ENCODE peak calls at places on chromosomes 16 and 17, in six cellular contexts. I is HFF-Myc; Z is transverse colon; J is AG09319; D is PC-9; W is activated CD8-positive, alpha-beta T cell treated with anti-CD3 and anti-CD28 coated beads for 36 hours. Q is an unnamed sample.
A peak's percentile ranks its signal among the peaks of the same experiment; 100 is the strongest.

GRCh38 chr16:68599586-68599985 is 45.5 kb upstream of the CDH3 start:
- DNase-seq in D (peak; percentile 16), Z (no peak), I (no peak), W (no peak), J (no peak), Q (no peak)

GRCh38 chr17:8707591-8708453 is 36.8 kb downstream of the CCDC42 start:
- DNase-seq in W (no peak), D (no peak), Z (no peak), I (peak; percentile 68), J (no peak), Q (no peak)

GRCh38 chr17:44844390-44844830 is 3.3 kb upstream of the HIGD1B start:
- DNase-seq in Z (no peak), I (no peak), D (no peak), J (no peak), W (no peak), Q (no peak)

GRCh38 chr16:1413684-1414531 is 596 bp downstream of the UNKL start:
- DNase-seq in W (peak; percentile 81), Z (peak; percentile 67), J (no peak), D (no peak), I (no peak), Q (peak; percentile 33)

GRCh38 chr16:5841934-5842333 is 744.3 kb upstream of the EEF2KMT start:
- DNase-seq in I (no peak), D (no peak), W (no peak), Z (no peak), J (no peak), Q (no peak)

GRCh38 chr17:82229686-82230626 is 1.1 kb downstream of the SLC16A3 start:
- DNase-seq in J (no peak), Z (peak; percentile 27), I (no peak), D (no peak), W (no peak), Q (no peak)

GRCh38 chr16:59993101-59993500 is 1259.0 kb upstream of the GOT2 start:
- DNase-seq in I (no peak), Z (no peak), D (no peak), W (no peak), J (no peak), Q (no peak)

GRCh38 chr17:63516910-63517824 is 6.0 kb upstream of the KCNH6 start:
- DNase-seq in D (peak; percentile 78), Z (no peak), I (no peak), J (no peak), W (peak; percentile 73), Q (peak; percentile 22)

GRCh38 chr17:37111329-37111728 is 162.6 kb downstream of the AATF start:
- DNase-seq in W (no peak), Z (no peak), J (no peak), I (no peak), D (no peak), Q (no peak)

GRCh38 chr16:11743308-11744074 is 834 bp upstream of the TXNDC11 start:
- DNase-seq in D (peak; percentile 61), Z (peak; percentile 39), I (no peak), W (peak; percentile 50), J (no peak), Q (no peak)

GRCh38 chr17:7475764-7476422 is 3.5 kb downstream of the ZBTB4 start:
- DNase-seq in W (peak; percentile 39), D (no peak), J (no peak), Z (peak; percentile 43), I (no peak), Q (peak; percentile 41)

GRCh38 chr16:53528797-53529196 is 25.8 kb upstream of the AKTIP start:
- DNase-seq in J (no peak), Z (no peak), I (no peak), D (no peak), W (no peak), Q (no peak)

GRCh38 chr16:14958323-14958600 is 16.6 kb upstream of the PDXDC1 start:
- DNase-seq in J (no peak), D (no peak), I (no peak), W (no peak), Z (no peak), Q (no peak)
- TF ChIP-seq CTCF in J (no peak), D (no peak), I (no peak), W (no peak), Z (no peak), Q (no peak)

GRCh38 chr17:73620414-73620813 is 23.8 kb downstream of the SDK2 start:
- DNase-seq in J (no peak), D (no peak), W (no peak), Z (no peak), I (no peak), Q (no peak)
- TF ChIP-seq CTCF in J (no peak), D (no peak), W (no peak), Z (no peak), I (no peak), Q (no peak)

GRCh38 chr17:28711723-28712036 is at the start of gene PROCA1:
- DNase-seq in W (peak; percentile 54), D (no peak), J (no peak), I (no peak), Z (no peak), Q (no peak)

GRCh38 chr17:28712705-28713415 is 1.2 kb upstream of the PROCA1 start:
- DNase-seq in J (no peak), D (no peak), W (no peak), I (no peak), Z (no peak), Q (no peak)

GRCh38 chr17:28715217-28715616 is 2.5 kb downstream of the RAB34 start:
- DNase-seq in I (no peak), D (no peak), J (no peak), W (no peak), Z (no peak), Q (no peak)

GRCh38 chr17:28712037-28712704 is 483 bp upstream of the PROCA1 start:
- DNase-seq in I (no peak), Z (peak; percentile 56), D (no peak), J (no peak), W (peak; percentile 86), Q (no peak)

DNA sequence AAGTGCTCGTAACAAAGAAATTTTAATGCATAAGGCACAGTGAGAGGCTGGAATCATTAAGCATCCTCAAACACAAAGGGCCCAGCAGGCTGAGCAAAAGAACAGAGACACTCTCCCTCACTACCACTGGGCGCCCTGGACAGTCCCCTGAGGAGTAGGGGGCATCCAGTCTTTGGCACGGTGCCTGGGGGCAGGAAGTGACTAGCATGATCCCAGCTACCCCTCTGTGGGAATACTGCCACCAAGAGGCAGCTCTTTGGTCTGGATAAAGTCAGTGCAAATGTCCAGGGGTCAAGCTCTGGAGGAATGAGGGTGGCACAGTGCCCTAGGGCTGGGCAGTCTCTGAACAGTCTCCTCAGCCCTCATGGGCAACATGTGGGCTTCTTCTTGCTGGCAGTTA is 2.6 kb upstream of the PROCA1 start:
- DNase-seq in I (no peak), J (no peak), Z (no peak), D (no peak), W (no peak), Q (no peak)
- TF ChIP-seq CTCF in I (no peak), J (no peak), Z (no peak), D (no peak), W (no peak), Q (no peak)

DNA sequence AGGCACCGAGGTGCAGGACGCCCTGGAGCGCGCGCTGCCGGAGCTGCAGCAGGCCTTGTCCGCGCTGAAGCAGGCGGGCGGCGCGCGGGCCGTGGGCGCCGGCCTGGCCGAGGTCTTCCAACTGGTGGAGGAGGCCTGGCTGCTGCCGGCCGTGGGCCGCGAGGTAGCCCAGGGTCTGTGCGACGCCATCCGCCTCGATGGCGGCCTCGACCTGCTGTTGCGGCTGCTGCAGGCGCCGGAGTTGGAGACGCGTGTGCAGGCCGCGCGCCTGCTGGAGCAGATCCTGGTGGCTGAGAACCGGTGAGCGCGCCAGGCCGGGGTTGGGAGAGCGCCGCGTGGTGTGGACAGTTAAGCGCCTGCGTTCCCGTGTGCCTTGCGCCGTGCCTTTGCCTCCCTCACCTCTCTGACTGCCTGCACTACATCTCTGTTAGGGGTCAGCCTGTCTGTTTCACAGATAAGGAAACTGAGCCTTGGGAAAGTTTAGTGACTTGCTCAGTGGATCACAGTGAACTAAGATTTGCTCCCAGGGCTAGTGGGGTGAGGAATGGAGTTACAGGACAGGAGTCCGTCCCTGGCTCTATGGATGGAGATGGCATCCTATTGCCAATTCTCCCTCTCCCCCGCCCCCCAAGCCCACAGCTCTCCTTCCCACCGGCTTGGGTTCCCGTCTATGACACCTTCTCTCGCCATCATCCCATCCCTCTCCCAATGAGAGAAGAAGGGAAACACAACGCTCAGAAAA is 880 bp downstream of the SARM1 start:
- DNase-seq in D (no peak), J (no peak), I (no peak), Z (no peak), W (peak; percentile 43), Q (no peak)
- TF ChIP-seq CTCF in D (no peak), J (no peak), I (no peak), Z (no peak), W (no peak), Q (no peak)

DNA sequence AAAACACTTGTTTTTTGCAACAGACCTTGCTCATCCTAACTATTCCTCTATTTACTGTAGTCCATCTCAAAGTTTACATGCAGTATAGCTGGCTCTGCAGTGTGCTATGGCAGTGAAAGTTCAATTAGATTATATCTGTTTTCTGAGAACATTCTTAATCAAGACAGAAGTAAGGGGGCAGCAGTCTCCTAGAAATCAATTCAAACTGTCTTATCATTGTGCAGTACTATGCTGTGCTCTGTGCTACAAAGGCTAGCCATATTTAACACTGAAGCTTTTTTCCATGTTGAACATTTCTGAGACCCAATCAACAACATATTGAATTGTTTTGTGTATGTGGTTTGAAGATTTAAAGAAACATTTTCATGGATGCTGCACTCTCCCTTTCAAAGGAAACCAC is 11.4 kb downstream of the NETO2 start:
- DNase-seq in I (no peak), W (no peak), D (no peak), J (no peak), Z (no peak), Q (no peak)
- TF ChIP-seq CTCF in I (no peak), W (no peak), D (no peak), J (no peak), Z (no peak), Q (no peak)

DNA sequence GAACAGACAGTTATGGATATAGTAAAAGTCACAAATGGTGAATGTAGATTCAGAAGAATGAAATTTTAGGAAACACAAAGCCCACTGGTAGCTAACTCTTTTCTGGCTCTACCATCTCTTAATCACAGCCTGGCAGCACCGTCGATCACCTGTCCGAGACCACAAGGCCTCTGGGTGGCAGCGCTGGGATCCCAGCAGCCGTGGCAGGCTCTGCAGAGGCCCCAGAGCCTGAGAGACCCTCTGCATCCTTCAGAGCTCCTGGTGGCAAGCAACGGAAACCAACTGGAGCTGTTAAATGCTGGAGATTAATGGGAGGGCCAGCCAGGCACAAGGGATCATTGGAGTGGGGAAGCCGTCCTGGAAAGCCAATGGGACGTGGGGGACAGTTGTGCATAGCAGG is 26.3 kb downstream of the LAT start:
- DNase-seq in Z (no peak), I (no peak), J (no peak), W (peak; percentile 48), D (peak; percentile 32), Q (no peak)
- TF ChIP-seq CTCF in Z (no peak), I (no peak), J (no peak), W (no peak), D (no peak), Q (no peak)